ENCODE peak calls at places on chromosome 19, in six cellular contexts. One of them, this sample, is unnamed.

GRCh38 chr19:4069331-4069959 is 2.7 kb upstream of the ZBTB7A start:
- DNase-seq in cardiac fibroblast: no peak
- DNase-seq in progenitor cell of endocrine pancreas: no peak
- DNase-seq in central memory CD4-positive, alpha-beta T cell: peak
- DNase-seq in bronchial epithelial cell: no peak
- DNase-seq in Peyer's patch: peak
- DNase-seq in this sample: no peak

GRCh38 chr19:18232540-18233223 is 6.4 kb upstream of the PDE4C start:
- DNase-seq in cardiac fibroblast: peak
- DNase-seq in bronchial epithelial cell: no peak
- DNase-seq in central memory CD4-positive, alpha-beta T cell: no peak
- DNase-seq in progenitor cell of endocrine pancreas: no peak
- DNase-seq in Peyer's patch: no peak
- DNase-seq in this sample: no peak

GRCh38 chr19:33641261-33641660 is 19.5 kb downstream of the CHST8 start:
- DNase-seq in bronchial epithelial cell: no peak
- DNase-seq in cardiac fibroblast: no peak
- DNase-seq in central memory CD4-positive, alpha-beta T cell: no peak
- DNase-seq in Peyer's patch: no peak
- DNase-seq in progenitor cell of endocrine pancreas: no peak
- DNase-seq in this sample: no peak

GRCh38 chr19:16351133-16351809 is 26.6 kb downstream of the KLF2 start:
- DNase-seq in cardiac fibroblast: peak
- DNase-seq in central memory CD4-positive, alpha-beta T cell: no peak
- DNase-seq in progenitor cell of endocrine pancreas: no peak
- DNase-seq in bronchial epithelial cell: peak
- DNase-seq in Peyer's patch: no peak
- DNase-seq in this sample: no peak

GRCh38 chr19:19588546-19588945 is 29.9 kb downstream of the PBX4 start:
- DNase-seq in central memory CD4-positive, alpha-beta T cell: no peak
- DNase-seq in cardiac fibroblast: peak
- DNase-seq in progenitor cell of endocrine pancreas: no peak
- DNase-seq in bronchial epithelial cell: peak
- DNase-seq in Peyer's patch: no peak
- DNase-seq in this sample: no peak

GRCh38 chr19:18450934-18451836 is 13.3 kb upstream of the ISYNA1 start:
- DNase-seq in bronchial epithelial cell: no peak
- DNase-seq in Peyer's patch: peak
- DNase-seq in central memory CD4-positive, alpha-beta T cell: peak
- DNase-seq in progenitor cell of endocrine pancreas: peak
- DNase-seq in cardiac fibroblast: peak
- DNase-seq in this sample: peak

GRCh38 chr19:6161271-6161850 is 25.9 kb downstream of the ACSBG2 start:
- DNase-seq in cardiac fibroblast: peak
- DNase-seq in central memory CD4-positive, alpha-beta T cell: peak
- DNase-seq in bronchial epithelial cell: peak
- DNase-seq in Peyer's patch: no peak
- DNase-seq in progenitor cell of endocrine pancreas: no peak
- DNase-seq in this sample: peak

GRCh38 chr19:58196911-58197616 is 14.2 kb downstream of the ZNF274 start:
- DNase-seq in bronchial epithelial cell: peak
- DNase-seq in cardiac fibroblast: peak
- DNase-seq in progenitor cell of endocrine pancreas: no peak
- DNase-seq in Peyer's patch: no peak
- DNase-seq in central memory CD4-positive, alpha-beta T cell: no peak
- DNase-seq in this sample: no peak

GRCh38 chr19:49193822-49194394 is 36.3 kb downstream of the TRPM4 start:
- DNase-seq in central memory CD4-positive, alpha-beta T cell: no peak
- DNase-seq in progenitor cell of endocrine pancreas: no peak
- DNase-seq in Peyer's patch: no peak
- DNase-seq in cardiac fibroblast: no peak
- DNase-seq in bronchial epithelial cell: no peak
- DNase-seq in this sample: no peak

GRCh38 chr19:7288977-7289376 is 5.2 kb downstream of the INSR start:
- DNase-seq in cardiac fibroblast: no peak
- DNase-seq in central memory CD4-positive, alpha-beta T cell: no peak
- DNase-seq in bronchial epithelial cell: no peak
- DNase-seq in Peyer's patch: no peak
- DNase-seq in progenitor cell of endocrine pancreas: no peak
- DNase-seq in this sample: no peak

GRCh38 chr19:39506944-39507714 is 7.8 kb upstream of the SELENOV start:
- DNase-seq in progenitor cell of endocrine pancreas: peak
- DNase-seq in bronchial epithelial cell: peak
- DNase-seq in cardiac fibroblast: peak
- DNase-seq in Peyer's patch: no peak
- DNase-seq in central memory CD4-positive, alpha-beta T cell: peak
- DNase-seq in this sample: no peak

GRCh38 chr19:55674841-55675660 is at the start of gene EPN1:
- DNase-seq in progenitor cell of endocrine pancreas: peak
- DNase-seq in central memory CD4-positive, alpha-beta T cell: peak
- DNase-seq in cardiac fibroblast: peak
- DNase-seq in Peyer's patch: peak
- DNase-seq in bronchial epithelial cell: peak
- DNase-seq in this sample: peak

GRCh38 chr19:2252481-2253105 is 3.5 kb downstream of the AMH start:
- DNase-seq in Peyer's patch: no peak
- DNase-seq in progenitor cell of endocrine pancreas: no peak
- DNase-seq in central memory CD4-positive, alpha-beta T cell: no peak
- DNase-seq in cardiac fibroblast: no peak
- DNase-seq in bronchial epithelial cell: no peak
- DNase-seq in this sample: no peak

GRCh38 chr19:46294475-46294874 is 2.4 kb upstream of the HIF3A start:
- DNase-seq in central memory CD4-positive, alpha-beta T cell: no peak
- DNase-seq in Peyer's patch: no peak
- DNase-seq in bronchial epithelial cell: no peak
- DNase-seq in progenitor cell of endocrine pancreas: no peak
- DNase-seq in cardiac fibroblast: no peak
- DNase-seq in this sample: no peak

GRCh38 chr19:6343462-6343861 is 10.1 kb upstream of the ACER1 start:
- DNase-seq in bronchial epithelial cell: no peak
- DNase-seq in Peyer's patch: no peak
- DNase-seq in cardiac fibroblast: peak
- DNase-seq in central memory CD4-positive, alpha-beta T cell: no peak
- DNase-seq in progenitor cell of endocrine pancreas: no peak
- DNase-seq in this sample: no peak

GRCh38 chr19:57706346-57706745 is 2.7 kb downstream of the ZNF154 start:
- DNase-seq in Peyer's patch: no peak
- DNase-seq in bronchial epithelial cell: no peak
- DNase-seq in central memory CD4-positive, alpha-beta T cell: no peak
- DNase-seq in cardiac fibroblast: no peak
- DNase-seq in progenitor cell of endocrine pancreas: no peak
- DNase-seq in this sample: no peak

GRCh38 chr19:46232468-46232867 is 2.9 kb downstream of the IGFL1 start:
- DNase-seq in bronchial epithelial cell: no peak
- DNase-seq in central memory CD4-positive, alpha-beta T cell: no peak
- DNase-seq in cardiac fibroblast: no peak
- DNase-seq in Peyer's patch: no peak
- DNase-seq in progenitor cell of endocrine pancreas: no peak
- DNase-seq in this sample: no peak

GRCh38 chr19:18193388-18194207 is 580 bp downstream of the MPV17L2 start:
- DNase-seq in central memory CD4-positive, alpha-beta T cell: no peak
- DNase-seq in cardiac fibroblast: no peak
- DNase-seq in bronchial epithelial cell: no peak
- DNase-seq in progenitor cell of endocrine pancreas: no peak
- DNase-seq in Peyer's patch: no peak
- DNase-seq in this sample: no peak

GRCh38 chr19:39568604-39569003 is 28.6 kb upstream of the EID2 start:
- DNase-seq in cardiac fibroblast: peak
- DNase-seq in central memory CD4-positive, alpha-beta T cell: no peak
- DNase-seq in Peyer's patch: no peak
- DNase-seq in bronchial epithelial cell: peak
- DNase-seq in progenitor cell of endocrine pancreas: no peak
- DNase-seq in this sample: no peak

GRCh38 chr19:46040952-46041500 is at the start of gene IGFL4:
- DNase-seq in Peyer's patch: no peak
- DNase-seq in cardiac fibroblast: no peak
- DNase-seq in central memory CD4-positive, alpha-beta T cell: no peak
- DNase-seq in progenitor cell of endocrine pancreas: no peak
- DNase-seq in bronchial epithelial cell: peak
- DNase-seq in this sample: no peak

This sample was measured in MM.1S.